ENCODE peak calls at places on chromosomes 3 and 15, in five cellular contexts. U is OCI-LY7, M is GM12865, T is HL-60, I is lower lobe of right lung. A is an unnamed sample.

GRCh38 chr3:179697933-179698332 is 45.1 kb downstream of the USP13 start:
- DNase-seq in U (peak; percentile 5), I (no peak), T (no peak), M (no peak), A (no peak)

GRCh38 chr15:71055461-71055860 is 59.8 kb upstream of the THSD4 start:
- DNase-seq in M (no peak), U (no peak), I (no peak), T (no peak), A (no peak)

GRCh38 chr3:188531210-188531609 is 377.3 kb downstream of the LPP start:
- DNase-seq in M (no peak), T (no peak), I (no peak), U (no peak), A (no peak)

GRCh38 chr3:111577798-111578685 is 17.1 kb downstream of the ZBED2 start:
- DNase-seq in M (peak; percentile 52), U (peak; percentile 23), I (no peak), T (peak; percentile 30), A (no peak)

GRCh38 chr3:122961146-122961545 is 66.4 kb downstream of the SEMA5B start:
- DNase-seq in U (no peak), M (no peak), I (no peak), T (no peak), A (no peak)

GRCh38 chr3:4356642-4357041 is 53.5 kb downstream of the SETMAR start:
- DNase-seq in I (no peak), T (no peak), M (no peak), U (no peak), A (no peak)

GRCh38 chr3:157231071-157231470 is 71.1 kb upstream of the CCNL1 start:
- DNase-seq in U (no peak), M (no peak), I (no peak), T (no peak), A (no peak)

GRCh38 chr3:14457999-14458398 is 55.6 kb downstream of the SLC6A6 start:
- DNase-seq in U (no peak), I (no peak), M (no peak), T (no peak), A (no peak)

GRCh38 chr15:80549191-80549590 is 145.0 kb downstream of the ARNT2 start:
- DNase-seq in I (no peak), T (no peak), U (no peak), M (no peak), A (no peak)

GRCh38 chr3:32335365-32336122 is 56.1 kb upstream of the CMTM7 start:
- DNase-seq in M (no peak), I (no peak), U (no peak), T (no peak), A (no peak)

GRCh38 chr3:156211583-156211982 is 91.2 kb downstream of the KCNAB1 start:
- DNase-seq in U (no peak), M (peak; percentile 8), T (no peak), I (no peak), A (no peak)

GRCh38 chr3:4766716-4767499 is 212.3 kb upstream of the BHLHE40 start:
- DNase-seq in U (no peak), M (no peak), I (no peak), T (no peak), A (no peak)

GRCh38 chr3:94146455-94146854 is 83.6 kb downstream of the NSUN3 start:
- DNase-seq in U (no peak), M (no peak), T (no peak), I (no peak), A (no peak)

GRCh38 chr3:190883973-190884832 is 21.7 kb upstream of the GMNC start:
- DNase-seq in I (no peak), M (peak; percentile 58), T (peak; percentile 60), U (peak; percentile 67), A (peak; percentile 51)

GRCh38 chr3:172709776-172710708 is 825 bp downstream of the NCEH1 start:
- DNase-seq in M (peak; percentile 15), T (peak; percentile 23), I (peak; percentile 54), U (peak; percentile 22), A (peak; percentile 31)

GRCh38 chr15:50884583-50884982 is 23.9 kb upstream of the AP4E1 start:
- DNase-seq in I (no peak), T (no peak), U (no peak), M (no peak), A (no peak)

GRCh38 chr3:189927975-189928895 is 192.5 kb downstream of the P3H2 start:
- DNase-seq in T (no peak), I (no peak), U (no peak), M (no peak), A (no peak)

GRCh38 chr3:184880616-184881015 is 68.7 kb downstream of the VPS8 start:
- DNase-seq in U (no peak), M (no peak), I (no peak), T (no peak), A (no peak)

GRCh38 chr3:184872200-184872599 is 60.2 kb downstream of the VPS8 start:
- DNase-seq in U (no peak), M (peak; percentile 15), T (no peak), I (no peak), A (peak; percentile 4)

GRCh38 chr3:184873136-184873535 is 61.2 kb downstream of the VPS8 start:
- DNase-seq in I (no peak), U (no peak), M (no peak), T (no peak), A (no peak)

DNA sequence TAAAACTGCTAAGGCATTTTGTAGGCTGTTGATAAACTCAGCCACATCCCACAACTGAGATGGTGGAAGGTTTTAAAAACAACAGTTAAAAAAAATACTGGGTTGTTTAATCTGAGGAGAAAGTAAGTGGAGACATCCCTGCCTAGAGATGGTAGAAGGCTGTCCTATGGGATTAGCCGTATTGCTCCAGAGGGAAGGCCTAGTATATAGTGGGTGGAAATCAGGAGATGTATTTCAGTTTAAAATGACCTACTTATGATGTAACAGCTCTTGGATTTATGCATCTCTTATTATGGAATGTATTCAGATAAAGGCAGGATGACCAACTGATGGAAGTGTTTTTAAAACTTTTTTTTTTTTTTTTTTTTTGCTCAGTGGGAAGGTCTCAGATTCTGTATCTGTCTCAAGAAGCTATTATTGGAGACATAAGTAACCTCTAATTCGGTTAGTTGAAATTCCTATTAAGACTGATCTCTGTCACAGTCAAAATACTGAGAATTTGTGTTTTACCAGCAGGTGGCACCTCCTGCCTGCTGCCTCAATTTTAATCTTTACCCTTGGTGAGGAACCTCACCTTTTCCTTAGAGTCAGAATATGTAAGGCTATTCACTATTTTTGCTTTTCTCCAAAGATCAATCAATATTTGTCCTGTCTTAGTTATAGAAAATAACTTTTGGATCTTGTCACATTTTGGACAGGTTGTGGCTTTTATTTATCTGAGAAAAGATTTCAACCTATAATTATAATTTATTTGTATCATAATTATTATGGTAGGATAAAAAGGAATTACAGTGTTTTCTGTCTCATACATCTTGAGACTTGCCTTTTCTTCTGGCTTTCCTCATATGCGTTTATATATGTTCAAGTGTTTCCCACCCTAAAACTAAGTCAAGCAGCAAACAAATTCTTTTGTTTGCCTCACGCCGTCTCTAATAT is 63.0 kb downstream of the VPS8 start:
- DNase-seq in U (peak; percentile 45), I (no peak), T (peak; percentile 32), M (peak; percentile 44), A (peak; percentile 26)
- TF ChIP-seq CTCF in U (peak; percentile 84), I (peak; percentile 41), T (peak; percentile 19), M (peak; percentile 45), A (peak; percentile 69)

DNA sequence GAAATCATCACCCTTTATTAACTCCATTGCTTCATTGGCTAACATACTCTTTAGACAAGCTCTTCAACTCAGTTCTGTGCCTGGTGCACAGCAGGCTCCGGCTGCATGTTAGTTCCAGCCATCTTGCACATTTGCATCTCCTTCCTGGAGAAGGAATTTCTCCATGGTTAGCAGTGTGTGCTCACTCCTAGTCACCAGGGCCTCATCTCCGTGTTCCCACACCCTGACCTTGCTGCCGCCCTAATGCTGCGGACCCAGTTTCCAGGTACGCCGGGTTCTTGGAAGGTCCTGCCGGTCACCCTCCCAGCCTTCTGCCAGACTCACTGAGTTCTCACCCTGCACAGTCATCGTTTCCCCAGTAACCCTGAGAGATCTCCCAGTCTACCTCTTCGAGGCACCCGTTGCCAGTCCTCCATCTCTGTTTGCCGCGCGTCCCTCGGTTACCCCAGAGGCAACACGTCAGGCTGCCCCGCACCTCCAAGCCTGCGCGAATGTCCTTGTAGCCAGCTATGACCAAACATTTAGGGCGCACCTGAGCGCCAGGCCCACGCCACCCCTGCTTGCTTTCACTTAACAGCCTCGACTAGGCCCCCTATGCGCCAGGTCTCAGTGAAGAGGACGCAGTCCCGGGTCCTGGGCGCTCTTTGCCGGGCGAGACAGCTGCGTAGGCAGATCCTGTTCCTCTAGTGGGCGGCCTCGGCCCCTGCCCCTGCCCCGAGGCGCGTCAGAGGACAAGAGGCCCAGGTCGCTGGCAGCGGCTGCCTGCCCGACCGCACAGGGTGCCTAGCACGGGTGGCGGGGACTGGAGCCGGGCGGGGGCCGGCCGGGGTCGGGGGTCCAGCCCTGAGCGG is 744 bp upstream of the ZNF592 start:
- DNase-seq in T (peak; percentile 81), U (peak; percentile 84), M (peak; percentile 86), I (peak; percentile 91), A (peak; percentile 82)
- TF ChIP-seq CTCF in T (no peak), U (peak; percentile 23), M (peak; percentile 7), I (peak; percentile 21), A (no peak)

DNA sequence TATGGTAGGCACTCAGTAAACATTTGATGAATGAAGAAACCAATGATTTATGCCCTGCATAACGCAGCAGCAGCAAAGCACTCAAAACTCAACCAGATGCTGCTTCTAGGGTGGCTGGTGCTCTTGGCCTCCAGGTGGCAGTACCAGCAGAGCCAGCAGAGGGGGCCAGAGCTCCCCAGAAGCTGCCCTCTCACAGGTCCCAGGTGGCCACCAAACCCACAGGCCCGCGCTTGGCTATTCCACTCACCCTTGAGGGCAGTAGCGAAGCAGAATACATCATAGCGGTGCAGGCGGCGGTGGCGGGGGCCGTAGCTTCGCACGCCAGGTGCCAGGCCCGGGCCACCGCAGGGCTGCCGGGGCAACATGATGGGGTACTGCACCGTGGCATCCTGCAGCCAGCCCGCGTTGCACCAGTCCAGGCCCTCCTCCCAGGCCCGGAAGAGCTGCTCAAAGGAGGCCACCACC is 16.6 kb downstream of the HAPLN3 start:
- DNase-seq in M (peak; percentile 57), T (peak; percentile 33), I (no peak), U (peak; percentile 49), A (peak; percentile 67)
- TF ChIP-seq CTCF in M (peak; percentile 76), T (peak; percentile 88), I (peak; percentile 49), U (peak; percentile 81), A (peak; percentile 65)

DNA sequence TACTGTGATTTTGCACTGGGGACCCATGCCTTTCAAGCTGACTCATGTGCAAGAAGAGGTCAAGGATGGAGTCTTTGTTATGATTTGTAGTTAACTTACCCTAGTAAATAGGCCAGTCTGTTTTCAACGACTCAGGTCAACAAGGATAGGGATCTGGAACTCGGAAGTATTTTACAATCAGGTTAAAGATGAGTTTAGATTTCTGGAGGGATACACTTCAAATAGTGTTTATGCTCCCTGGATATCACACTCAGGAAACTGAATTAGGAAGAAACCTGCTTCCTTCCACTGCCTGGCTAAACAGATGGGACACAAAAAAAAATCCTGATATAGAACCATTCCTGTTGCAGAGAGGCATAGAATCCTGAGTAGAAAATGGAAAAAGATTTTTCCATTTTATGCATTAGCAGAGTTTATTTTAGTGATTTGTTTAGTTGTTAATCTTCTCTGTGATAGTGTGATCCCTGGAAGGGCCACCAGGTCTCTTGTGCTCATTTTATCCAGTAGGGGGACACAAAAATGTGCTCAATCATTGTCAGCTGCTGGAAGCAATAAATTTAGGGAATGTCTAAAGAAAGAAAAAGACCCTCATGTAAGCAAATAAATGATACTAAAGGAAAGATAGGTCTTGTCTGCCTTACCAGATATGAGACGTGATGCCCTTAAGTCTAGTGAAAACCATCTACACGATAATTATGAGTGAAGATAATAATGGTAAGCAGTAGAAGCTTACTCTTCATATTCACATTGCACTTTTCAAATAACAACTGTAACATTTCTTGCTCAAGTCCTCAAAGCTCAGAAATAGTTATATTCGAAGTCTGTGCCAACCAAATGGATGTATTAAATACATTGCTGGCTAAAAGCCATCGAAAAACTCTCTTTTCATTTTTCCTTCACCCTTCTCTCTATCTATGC is 452.1 kb upstream of the KCNMB2 start:
- DNase-seq in I (no peak), M (no peak), U (no peak), T (no peak), A (no peak)
- TF ChIP-seq CTCF in I (peak; percentile 30), M (peak; percentile 12), U (peak; percentile 60), T (no peak), A (peak; percentile 58)